ENCODE peak calls at places on chromosomes 5 and 9, in five cellular contexts. W is A673, Y is adrenal gland, N is coronary artery, C is sigmoid colon. D is an unnamed sample.

GRCh38 chr5:73120222-73121108 is at the start of gene TMEM171:
- DNase-seq in Y (peak; percentile 22), C (no peak), W (peak; percentile 40), N (no peak), D (peak; percentile 48)

GRCh38 chr9:113350338-113350672 is 964 bp downstream of the BSPRY start:
- DNase-seq in Y (no peak), C (no peak), W (no peak), N (peak; percentile 64), D (no peak)

GRCh38 chr5:43017438-43017820 is 22.7 kb downstream of the ANXA2R start:
- DNase-seq in N (no peak), C (no peak), Y (peak; percentile 52), W (peak; percentile 35), D (no peak)

GRCh38 chr5:59241564-59241963 is 652.0 kb downstream of the PDE4D start:
- DNase-seq in W (no peak), C (no peak), Y (no peak), N (no peak), D (no peak)

GRCh38 chr5:78295035-78295961 is 800 bp upstream of the AP3B1 start:
- DNase-seq in N (no peak), W (peak; percentile 10), C (peak; percentile 66), Y (peak; percentile 23), D (no peak)

GRCh38 chr9:131597246-131597645 is 51.9 kb downstream of the PRRT1B start:
- DNase-seq in N (no peak), C (no peak), W (no peak), Y (no peak), D (no peak)

GRCh38 chr9:121249563-121249962 is 18.4 kb upstream of the GSN start:
- DNase-seq in C (no peak), N (no peak), Y (no peak), W (no peak), D (no peak)

GRCh38 chr9:96888591-96888990 is 34.3 kb upstream of the ZNF782 start:
- DNase-seq in Y (no peak), C (no peak), N (no peak), W (no peak), D (no peak)

GRCh38 chr5:178793156-178793555 is 62.7 kb upstream of the ZNF354A start:
- DNase-seq in W (peak; percentile 9), N (no peak), Y (no peak), C (peak; percentile 43), D (no peak)

GRCh38 chr5:177083351-177083750 is 3.4 kb upstream of the FGFR4 start:
- DNase-seq in Y (no peak), C (no peak), N (no peak), W (no peak), D (no peak)

DNA sequence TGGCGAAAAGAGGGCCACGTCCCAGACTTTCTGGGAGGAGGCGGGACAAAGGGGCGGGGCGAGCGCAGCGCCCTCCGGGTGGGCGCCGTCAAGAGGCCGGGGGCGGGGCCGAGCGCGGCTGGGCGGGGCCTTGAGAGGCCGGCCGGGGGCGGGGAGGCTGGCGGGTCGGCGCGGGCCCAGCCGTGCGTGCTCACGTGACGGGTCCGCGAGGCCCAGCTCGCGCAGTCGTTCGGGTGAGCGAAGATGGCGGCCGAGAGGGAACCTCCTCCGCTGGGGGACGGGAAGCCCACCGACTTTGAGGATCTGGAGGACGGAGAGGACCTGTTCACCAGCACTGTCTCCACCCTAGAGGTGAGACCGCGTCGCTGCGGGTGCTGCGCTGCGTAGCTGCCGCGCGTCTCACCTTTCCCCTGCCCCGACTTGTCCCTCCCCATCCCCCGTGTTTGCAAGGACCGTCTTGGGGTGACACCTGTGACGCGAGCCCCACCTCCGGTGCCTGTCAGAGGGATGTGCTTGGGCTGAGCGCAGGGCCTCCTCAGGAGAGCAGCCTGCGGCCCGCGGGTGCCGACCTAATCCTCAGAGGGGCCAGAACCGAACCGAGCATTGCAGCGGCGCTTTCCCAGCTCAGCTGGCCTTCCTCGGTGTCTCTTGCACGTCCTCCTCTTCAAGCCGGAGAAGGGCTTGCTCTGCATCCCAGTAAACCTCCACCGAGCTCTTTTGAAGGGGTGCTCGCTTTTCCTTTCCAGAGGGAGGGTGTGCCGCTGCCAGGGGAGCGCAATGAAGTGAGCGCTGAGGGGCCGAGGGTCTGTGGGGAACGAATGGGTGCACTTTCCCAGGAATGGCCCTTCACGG is at the start of gene SNX2:
- DNase-seq in N (peak; percentile 92), W (peak; percentile 93), Y (peak; percentile 92), C (peak; percentile 96), D (peak; percentile 40)
- TF ChIP-seq CTCF in N (no peak), W (no peak), Y (peak; percentile 53), C (no peak), D (no peak)

DNA sequence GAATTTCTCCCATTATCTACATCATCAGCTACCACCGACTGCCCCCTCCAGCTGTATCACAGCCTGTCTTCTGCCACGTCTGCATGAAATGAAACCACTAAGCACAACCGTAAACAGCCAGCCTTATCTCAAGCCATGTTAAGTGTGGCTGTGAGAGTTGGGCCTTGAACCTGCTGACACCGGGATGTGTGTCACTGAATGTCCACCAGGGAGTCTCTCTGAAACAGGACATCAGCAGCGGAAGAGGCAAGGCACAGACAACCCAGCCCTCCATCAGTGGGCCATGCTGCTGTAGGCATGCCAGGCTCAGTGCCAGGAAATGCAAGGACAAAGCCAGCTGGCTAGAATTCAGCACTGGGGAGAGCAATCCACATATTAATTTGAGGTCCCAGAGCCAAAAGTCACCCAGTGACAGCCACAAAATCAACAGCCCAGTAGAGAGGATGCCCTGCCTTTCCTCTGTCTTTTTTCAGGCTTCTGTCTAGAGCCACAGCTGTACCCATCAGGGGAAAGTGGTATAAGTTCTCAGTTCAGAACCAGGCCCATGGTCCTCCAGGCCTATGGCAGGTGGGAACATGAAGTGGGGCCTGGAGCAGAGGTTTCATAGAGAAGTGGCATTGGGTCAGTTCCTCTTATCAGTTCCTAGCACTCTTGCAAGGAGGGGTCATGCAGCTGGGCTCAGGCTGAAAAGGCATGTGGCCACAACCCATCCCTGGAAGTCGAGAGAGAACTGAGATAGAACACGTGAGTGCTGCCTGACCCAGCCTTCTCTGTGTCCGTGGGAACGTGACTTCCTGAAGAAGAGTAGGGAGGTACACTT is 199.5 kb downstream of the ESM1 start:
- DNase-seq in Y (peak; percentile 91), C (peak; percentile 70), W (peak; percentile 31), N (no peak), D (no peak)
- TF ChIP-seq CTCF in Y (no peak), C (no peak), W (no peak), N (no peak), D (no peak)

GRCh38 chr9:22469928-22470544 is 23.4 kb downstream of the DMRTA1 start:
- DNase-seq in N (no peak), Y (no peak), C (no peak), W (peak; percentile 53), D (no peak)
- TF ChIP-seq CTCF in N (peak; percentile 37), Y (peak; percentile 38), C (no peak), W (peak; percentile 60), D (peak; percentile 75)

DNA sequence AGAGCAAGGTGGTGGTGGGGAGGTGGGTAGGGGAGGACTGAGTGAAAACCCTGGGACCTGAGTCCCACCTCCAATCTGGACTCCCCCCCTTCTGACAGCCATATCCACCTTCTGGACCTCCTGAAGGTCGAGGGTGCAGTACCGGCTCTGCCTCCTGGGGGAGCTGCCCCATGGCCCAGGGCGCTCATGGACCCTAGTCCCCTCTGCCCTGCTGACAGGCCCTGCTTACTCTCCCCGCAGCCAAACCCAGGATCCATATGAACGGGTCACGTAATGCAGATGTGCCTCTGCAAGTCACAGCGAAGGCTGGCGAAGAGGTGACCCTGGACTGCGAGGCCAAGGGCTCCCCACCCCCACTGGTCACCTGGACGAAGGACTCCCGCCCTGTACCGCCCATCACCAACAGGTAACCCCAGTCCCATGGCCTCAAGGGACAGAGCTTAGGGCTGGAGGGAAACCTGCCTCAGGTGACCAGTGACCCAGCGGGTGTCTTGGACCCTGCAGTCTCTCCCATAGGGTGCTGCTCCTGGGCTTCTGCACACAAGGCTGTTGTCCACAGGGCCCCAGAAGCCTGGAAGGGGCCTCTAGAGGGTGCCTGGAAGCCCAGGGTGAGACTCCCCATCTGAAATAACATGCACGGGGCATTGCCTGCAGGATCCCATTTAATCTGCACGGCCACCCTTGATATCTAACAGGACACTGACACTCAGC is 61.7 kb downstream of the HMCN2 start:
- DNase-seq in W (no peak), Y (no peak), N (no peak), C (no peak), D (no peak)
- TF ChIP-seq CTCF in W (peak; percentile 49), Y (no peak), N (no peak), C (no peak), D (no peak)

GRCh38 chr5:96432245-96433065 is 593 bp downstream of the PCSK1 start:
- DNase-seq in C (no peak), N (no peak), W (peak; percentile 69), Y (no peak), D (no peak)

GRCh38 chr5:96431376-96432244 is 1.4 kb downstream of the PCSK1 start:
- DNase-seq in W (peak; percentile 87), N (no peak), Y (no peak), C (no peak), D (no peak)

GRCh38 chr5:96433066-96433447 is at the start of gene PCSK1:
- DNase-seq in Y (no peak), N (no peak), C (no peak), W (peak; percentile 44), D (no peak)

GRCh38 chr5:96439477-96440184 is 6.6 kb upstream of the PCSK1 start:
- DNase-seq in C (no peak), W (no peak), Y (no peak), N (no peak), D (no peak)

DNA sequence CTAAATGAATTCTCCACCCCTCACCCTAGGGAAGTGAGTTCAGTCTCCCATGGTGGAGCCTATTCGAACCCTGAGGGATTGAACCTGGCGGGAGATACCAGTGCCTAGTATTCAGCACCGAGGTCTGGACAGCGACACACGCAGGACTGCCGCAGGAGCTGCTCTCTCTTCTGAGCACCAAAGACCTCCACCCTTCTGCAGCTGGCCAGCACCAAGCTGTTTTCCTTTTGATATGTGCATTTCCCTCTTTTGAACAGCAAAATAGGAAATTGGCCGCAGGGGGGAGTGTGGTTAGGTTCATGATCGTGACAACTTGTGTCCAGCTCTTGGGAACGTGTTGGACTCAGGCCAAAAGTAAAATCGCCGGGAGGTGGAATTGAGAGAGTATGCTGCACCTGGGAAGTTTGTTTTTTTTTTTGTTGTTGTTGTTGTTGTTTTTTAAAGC is 1.2 kb upstream of the PCSK1 start:
- DNase-seq in W (peak; percentile 89), C (no peak), N (no peak), Y (peak; percentile 65), D (no peak)
- TF ChIP-seq CTCF in W (peak; percentile 18), C (no peak), N (no peak), Y (no peak), D (no peak)

DNA sequence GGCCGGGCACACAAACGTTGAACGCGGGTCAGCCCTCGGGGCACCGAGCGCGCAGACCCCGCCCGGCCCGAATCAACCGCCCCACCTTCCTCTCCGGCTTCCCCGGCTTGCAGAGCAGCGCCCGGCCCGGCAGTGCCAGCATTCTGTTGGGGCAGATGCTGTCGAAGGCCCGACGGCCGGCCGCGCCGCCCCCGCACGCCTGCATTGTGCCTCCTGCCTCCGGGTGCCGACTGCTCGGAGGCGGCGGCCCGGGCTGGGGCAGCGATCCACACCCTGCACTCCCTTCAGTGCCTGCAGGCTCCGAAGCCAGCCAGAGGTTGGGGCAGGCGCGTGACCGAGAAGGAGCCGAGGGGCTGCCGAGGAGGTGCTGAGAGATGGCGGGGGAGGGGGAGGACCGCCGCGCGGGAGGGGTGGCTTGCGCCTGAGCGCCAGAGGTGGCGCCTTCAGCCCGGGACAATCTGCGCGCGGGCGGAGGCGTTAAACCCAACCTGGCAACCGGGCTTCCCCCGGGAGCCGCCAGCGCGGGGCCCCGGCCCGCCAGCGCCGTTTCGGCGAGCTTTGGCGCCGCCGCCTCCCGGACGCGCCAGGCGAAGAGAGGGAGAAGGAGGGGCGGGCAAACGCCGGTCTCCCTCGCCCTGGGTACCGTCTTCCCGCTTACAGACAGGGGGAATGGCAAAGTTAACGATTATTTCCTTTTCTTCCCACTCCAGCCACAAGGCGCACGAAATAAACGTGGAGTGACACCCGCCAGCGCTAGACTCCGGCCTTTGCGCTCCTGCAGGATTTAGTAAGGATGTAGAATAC is at the start of gene MCIDAS:
- DNase-seq in W (peak; percentile 80), C (no peak), Y (no peak), N (no peak), D (no peak)
- TF ChIP-seq CTCF in W (no peak), C (no peak), Y (no peak), N (no peak), D (no peak)

GRCh38 chr5:169300468-169301385 is at the start of gene SLIT3:
- DNase-seq in N (peak; percentile 94), W (peak; percentile 40), C (peak; percentile 94), Y (peak; percentile 74), D (no peak)
- TF ChIP-seq CTCF in N (no peak), W (no peak), C (no peak), Y (peak; percentile 2), D (no peak)

D was measured in D721Med.